ENCODE peak calls at places on chromosomes 11 and 22, in four cellular contexts. One of them, this sample, is unnamed.

GRCh38 chr11:77056814-77057402 is 9.9 kb upstream of the CAPN5 start:
- DNase-seq in thyroid gland: no peak
- DNase-seq in heart left ventricle: no peak
- DNase-seq in breast epithelium: no peak
- DNase-seq in this sample: no peak

GRCh38 chr11:44839458-44840084 is 111.1 kb downstream of the TP53I11 start:
- DNase-seq in thyroid gland: no peak
- DNase-seq in heart left ventricle: no peak
- DNase-seq in breast epithelium: no peak
- DNase-seq in this sample: no peak

GRCh38 chr11:23974046-23974445 is 522.8 kb upstream of the LUZP2 start:
- DNase-seq in thyroid gland: no peak
- DNase-seq in heart left ventricle: no peak
- DNase-seq in breast epithelium: no peak
- DNase-seq in this sample: no peak

GRCh38 chr22:45077286-45077685 is 67.5 kb upstream of the PHF21B start:
- DNase-seq in thyroid gland: no peak
- DNase-seq in heart left ventricle: no peak
- DNase-seq in breast epithelium: no peak
- DNase-seq in this sample: no peak

GRCh38 chr22:44351685-44352377 is 39.1 kb upstream of the SHISAL1 start:
- DNase-seq in thyroid gland: no peak
- DNase-seq in heart left ventricle: no peak
- DNase-seq in breast epithelium: no peak
- DNase-seq in this sample: peak

GRCh38 chr11:77141034-77141433 is 13.0 kb downstream of the MYO7A start:
- DNase-seq in thyroid gland: no peak
- DNase-seq in heart left ventricle: no peak
- DNase-seq in breast epithelium: no peak
- DNase-seq in this sample: no peak

GRCh38 chr11:58334708-58335107 is 24.2 kb downstream of the OR5B17 start:
- DNase-seq in thyroid gland: no peak
- DNase-seq in heart left ventricle: no peak
- DNase-seq in breast epithelium: no peak
- DNase-seq in this sample: no peak

GRCh38 chr11:104830080-104830479 is 68.2 kb downstream of the CASP12 start:
- DNase-seq in thyroid gland: no peak
- DNase-seq in heart left ventricle: no peak
- DNase-seq in breast epithelium: no peak
- DNase-seq in this sample: no peak

GRCh38 chr11:130262424-130262823 is 52.3 kb downstream of the ZBTB44 start:
- DNase-seq in thyroid gland: no peak
- DNase-seq in heart left ventricle: no peak
- DNase-seq in breast epithelium: no peak
- DNase-seq in this sample: no peak

GRCh38 chr11:121721448-121721847 is 268.7 kb upstream of the SORL1-AS1 start:
- DNase-seq in thyroid gland: no peak
- DNase-seq in heart left ventricle: no peak
- DNase-seq in breast epithelium: no peak
- DNase-seq in this sample: no peak

GRCh38 chr11:121727942-121728341 is 275.2 kb upstream of the SORL1-AS1 start:
- DNase-seq in thyroid gland: no peak
- DNase-seq in heart left ventricle: no peak
- DNase-seq in breast epithelium: no peak
- DNase-seq in this sample: no peak

GRCh38 chr11:121723261-121723741 is 270.5 kb upstream of the SORL1-AS1 start:
- DNase-seq in thyroid gland: no peak
- DNase-seq in heart left ventricle: peak
- DNase-seq in breast epithelium: peak
- DNase-seq in this sample: peak

GRCh38 chr11:121721961-121722360 is 269.2 kb upstream of the SORL1-AS1 start:
- DNase-seq in thyroid gland: no peak
- DNase-seq in heart left ventricle: no peak
- DNase-seq in breast epithelium: no peak
- DNase-seq in this sample: no peak

GRCh38 chr11:121722431-121723256 is 269.9 kb upstream of the SORL1-AS1 start:
- DNase-seq in thyroid gland: peak
- DNase-seq in heart left ventricle: peak
- DNase-seq in breast epithelium: peak
- DNase-seq in this sample: peak
- TF ChIP-seq POLR2A in thyroid gland: peak
- TF ChIP-seq POLR2A in heart left ventricle: no peak
- TF ChIP-seq POLR2A in breast epithelium: peak
- TF ChIP-seq POLR2A in this sample: peak

GRCh38 chr11:86592047-86592564 is 80.3 kb downstream of the ME3 start:
- DNase-seq in thyroid gland: no peak
- DNase-seq in heart left ventricle: no peak
- DNase-seq in breast epithelium: no peak
- DNase-seq in this sample: no peak
- H3K27ac ChIP-seq in thyroid gland: peak
- H3K27ac ChIP-seq in heart left ventricle: peak
- H3K27ac ChIP-seq in breast epithelium: peak
- H3K27ac ChIP-seq in this sample: no peak

GRCh38 chr11:61609970-61610347 is 29.1 kb upstream of the SYT7 start:
- DNase-seq in thyroid gland: peak
- DNase-seq in heart left ventricle: peak
- DNase-seq in breast epithelium: no peak
- DNase-seq in this sample: no peak
- TF ChIP-seq CTCF in thyroid gland: no peak
- TF ChIP-seq CTCF in heart left ventricle: no peak
- TF ChIP-seq CTCF in breast epithelium: no peak
- TF ChIP-seq CTCF in this sample: no peak

DNA sequence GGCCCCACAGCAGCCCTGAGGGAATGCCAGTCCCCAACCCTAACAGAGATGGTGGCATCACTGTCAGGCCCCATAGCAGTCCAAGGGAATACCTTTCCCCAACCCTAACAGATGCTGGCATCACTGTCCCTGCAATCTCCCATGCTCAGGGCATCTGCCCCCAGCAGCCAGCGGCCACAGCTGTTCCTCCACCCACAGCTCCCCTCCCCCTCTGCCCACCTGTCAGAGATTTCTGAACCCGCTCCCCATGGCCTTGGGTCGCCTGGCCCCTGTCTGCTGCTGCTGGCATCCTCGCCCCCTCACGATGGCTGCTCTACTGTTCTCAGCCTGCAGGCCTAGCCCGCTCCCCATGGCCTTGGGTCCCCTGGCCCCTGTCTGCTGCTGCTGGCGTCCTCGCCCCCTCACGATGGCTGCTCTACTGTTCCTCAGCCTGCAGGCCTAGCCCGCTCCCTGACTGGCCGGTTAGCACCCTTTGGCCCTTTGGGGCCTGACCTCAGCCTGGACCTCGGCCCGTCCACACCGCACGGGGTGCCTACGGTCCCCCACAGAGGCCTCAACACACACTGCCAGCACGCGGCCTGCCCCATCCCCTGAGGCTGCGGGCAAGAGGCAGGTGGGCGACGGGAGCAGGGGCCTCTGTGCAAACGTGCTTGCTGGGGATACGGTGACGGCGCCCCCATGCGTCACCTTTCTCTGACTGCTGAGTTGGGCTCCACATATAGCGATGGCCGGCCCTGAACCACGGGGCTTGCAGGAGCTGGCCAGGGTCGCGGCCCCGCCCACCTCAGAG is 20.7 kb downstream of the CHID1 start:
- DNase-seq in thyroid gland: no peak
- DNase-seq in heart left ventricle: no peak
- DNase-seq in breast epithelium: no peak
- DNase-seq in this sample: no peak
- TF ChIP-seq POLR2A in thyroid gland: no peak
- TF ChIP-seq POLR2A in heart left ventricle: no peak
- TF ChIP-seq POLR2A in breast epithelium: no peak
- TF ChIP-seq POLR2A in this sample: no peak

GRCh38 chr22:49825436-49825835 is 2.2 kb downstream of the BRD1 start:
- DNase-seq in thyroid gland: no peak
- DNase-seq in heart left ventricle: no peak
- DNase-seq in breast epithelium: no peak
- DNase-seq in this sample: no peak

GRCh38 chr22:49823289-49824045 is 4.2 kb downstream of the BRD1 start:
- DNase-seq in thyroid gland: no peak
- DNase-seq in heart left ventricle: no peak
- DNase-seq in breast epithelium: no peak
- DNase-seq in this sample: no peak

GRCh38 chr22:49824185-49824925 is 3.3 kb downstream of the BRD1 start:
- DNase-seq in thyroid gland: no peak
- DNase-seq in heart left ventricle: no peak
- DNase-seq in breast epithelium: no peak
- DNase-seq in this sample: no peak

GRCh38 chr22:49825944-49826602 is 1.6 kb downstream of the BRD1 start:
- DNase-seq in thyroid gland: no peak
- DNase-seq in heart left ventricle: no peak
- DNase-seq in breast epithelium: no peak
- DNase-seq in this sample: no peak

DNA sequence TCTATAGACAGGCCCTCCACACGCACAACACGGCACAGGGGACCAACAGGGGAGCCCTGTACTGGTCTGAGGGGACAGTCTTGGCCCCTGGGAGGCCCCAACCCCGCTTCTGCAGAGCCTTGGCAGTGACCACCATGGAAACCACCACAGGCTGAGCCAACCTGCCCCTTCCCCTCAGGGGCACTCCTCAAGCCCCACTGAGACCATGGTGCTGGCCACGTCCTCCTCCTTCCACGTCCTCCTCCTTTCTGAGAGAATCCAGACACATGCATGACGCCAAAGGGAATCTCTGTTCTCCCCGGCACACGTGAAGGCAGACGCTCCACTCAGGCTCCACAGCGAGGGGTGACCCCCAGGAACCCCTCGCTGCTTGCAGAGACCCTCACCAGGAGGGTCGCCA is 2.7 kb downstream of the BRD1 start:
- DNase-seq in thyroid gland: no peak
- DNase-seq in heart left ventricle: no peak
- DNase-seq in breast epithelium: no peak
- DNase-seq in this sample: no peak
- H3K27ac ChIP-seq in thyroid gland: no peak
- H3K27ac ChIP-seq in heart left ventricle: no peak
- H3K27ac ChIP-seq in breast epithelium: no peak
- H3K27ac ChIP-seq in this sample: no peak

GRCh38 chr11:74770456-74770855 is 21.8 kb downstream of the RNF169 start:
- DNase-seq in thyroid gland: no peak
- DNase-seq in heart left ventricle: no peak
- DNase-seq in breast epithelium: no peak
- DNase-seq in this sample: no peak
- TF ChIP-seq CTCF in thyroid gland: no peak
- TF ChIP-seq CTCF in heart left ventricle: no peak
- TF ChIP-seq CTCF in breast epithelium: no peak
- TF ChIP-seq CTCF in this sample: no peak

GRCh38 chr11:1737080-1737757 is 13.2 kb downstream of the IFITM10 start:
- DNase-seq in thyroid gland: no peak
- DNase-seq in heart left ventricle: no peak
- DNase-seq in breast epithelium: no peak
- DNase-seq in this sample: no peak

GRCh38 chr11:1738380-1738779 is 12.0 kb downstream of the IFITM10 start:
- DNase-seq in thyroid gland: no peak
- DNase-seq in heart left ventricle: no peak
- DNase-seq in breast epithelium: no peak
- DNase-seq in this sample: no peak

GRCh38 chr11:1740786-1741530 is 9.4 kb downstream of the IFITM10 start:
- DNase-seq in thyroid gland: no peak
- DNase-seq in heart left ventricle: no peak
- DNase-seq in breast epithelium: no peak
- DNase-seq in this sample: no peak

GRCh38 chr11:1741741-1742140 is 8.7 kb downstream of the IFITM10 start:
- DNase-seq in thyroid gland: no peak
- DNase-seq in heart left ventricle: no peak
- DNase-seq in breast epithelium: no peak
- DNase-seq in this sample: no peak

DNA sequence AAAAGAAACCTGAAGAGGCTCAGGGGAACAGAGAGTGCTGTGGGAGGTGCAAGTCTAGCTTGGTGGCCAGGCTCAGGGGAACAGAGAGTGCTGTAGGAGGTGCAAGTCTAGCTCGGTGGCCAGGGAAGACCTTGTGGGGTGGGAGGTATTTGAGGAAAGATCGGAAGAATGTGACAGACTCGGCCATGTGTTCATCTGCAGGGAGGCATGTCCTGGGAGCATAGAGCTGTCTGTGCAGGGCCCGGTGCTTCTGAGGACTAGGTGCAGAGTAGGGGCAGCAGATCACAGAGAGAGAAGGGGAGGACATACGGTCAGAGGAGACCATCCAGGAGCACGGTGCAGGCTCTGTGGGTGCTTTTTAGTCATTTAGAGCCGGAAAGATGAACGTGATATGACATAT is 10.8 kb downstream of the IFITM10 start:
- DNase-seq in thyroid gland: no peak
- DNase-seq in heart left ventricle: no peak
- DNase-seq in breast epithelium: no peak
- DNase-seq in this sample: no peak
- TF ChIP-seq POLR2A in thyroid gland: no peak
- TF ChIP-seq POLR2A in heart left ventricle: no peak
- TF ChIP-seq POLR2A in breast epithelium: no peak
- TF ChIP-seq POLR2A in this sample: no peak

GRCh38 chr11:64687204-64687603 is 35.8 kb downstream of the NRXN2 start:
- DNase-seq in thyroid gland: peak
- DNase-seq in heart left ventricle: peak
- DNase-seq in breast epithelium: peak
- DNase-seq in this sample: no peak
- H3K27ac ChIP-seq in thyroid gland: no peak
- H3K27ac ChIP-seq in heart left ventricle: peak
- H3K27ac ChIP-seq in breast epithelium: no peak
- H3K27ac ChIP-seq in this sample: no peak

GRCh38 chr11:132114185-132114584 is 743.8 kb downstream of the NTM start:
- DNase-seq in thyroid gland: peak
- DNase-seq in heart left ventricle: peak
- DNase-seq in breast epithelium: no peak
- DNase-seq in this sample: no peak
- TF ChIP-seq CTCF in thyroid gland: no peak
- TF ChIP-seq CTCF in heart left ventricle: peak
- TF ChIP-seq CTCF in breast epithelium: no peak
- TF ChIP-seq CTCF in this sample: no peak

This sample was measured in uterus.